ENCODE peak calls at places on chromosome 6, in ten cellular contexts. Q, A, V, M, X, S, Z, R, O and W are unnamed samples.

GRCh38 chr6:134398453-134398852 is 80.5 kb upstream of the SGK1 start:
- DNase-seq in Q (peak), A (peak), V (no peak), M (no peak), X (no peak), S (peak), Z (peak), R (peak), O (no peak), W (no peak)

GRCh38 chr6:55953384-55953783 is 78.0 kb upstream of the BMP5 start:
- DNase-seq in Q (no peak), A (peak), V (no peak), M (peak), X (no peak), S (peak), Z (peak), R (peak), O (no peak), W (peak)

GRCh38 chr6:33172307-33173227 is 19.7 kb downstream of the COL11A2 start:
- DNase-seq in Q (no peak), A (no peak), V (no peak), M (peak), X (peak), S (no peak), Z (peak), R (peak), O (no peak), W (peak)

GRCh38 chr6:125974214-125974866 is 12.0 kb upstream of the TRMT11 start:
- DNase-seq in Q (no peak), A (peak), V (no peak), M (peak), X (no peak), S (peak), Z (peak), R (peak), O (no peak), W (peak)

GRCh38 chr6:5173862-5174643 is 86.7 kb downstream of the LYRM4 start:
- DNase-seq in Q (peak), A (no peak), V (peak), M (peak), X (no peak), S (peak), Z (no peak), R (no peak), O (no peak), W (no peak)

GRCh38 chr6:97656236-97656635 is 373.2 kb upstream of the MMS22L start:
- DNase-seq in Q (no peak), A (no peak), V (no peak), M (no peak), X (peak), S (no peak), Z (no peak), R (no peak), O (no peak), W (no peak)

GRCh38 chr6:166361080-166361429 is 18.7 kb upstream of the SFT2D1 start:
- DNase-seq in Q (no peak), A (peak), V (no peak), M (peak), X (no peak), S (peak), Z (no peak), R (no peak), O (no peak), W (no peak)

GRCh38 chr6:47292027-47292426 is 17.7 kb downstream of the TNFRSF21 start:
- DNase-seq in Q (no peak), A (no peak), V (no peak), M (no peak), X (no peak), S (no peak), Z (no peak), R (no peak), O (no peak), W (no peak)

GRCh38 chr6:99364026-99364425 is 14.6 kb upstream of the FAXC start:
- DNase-seq in Q (no peak), A (no peak), V (no peak), M (no peak), X (no peak), S (no peak), Z (no peak), R (no peak), O (no peak), W (no peak)

GRCh38 chr6:169288591-169288990 is 34.9 kb upstream of the THBS2 start:
- DNase-seq in Q (no peak), A (peak), V (no peak), M (peak), X (no peak), S (no peak), Z (no peak), R (peak), O (no peak), W (peak)

GRCh38 chr6:113629940-113630339 is 227.2 kb upstream of the MARCKS start:
- DNase-seq in Q (no peak), A (no peak), V (no peak), M (no peak), X (no peak), S (no peak), Z (no peak), R (no peak), O (no peak), W (no peak)

GRCh38 chr6:29760328-29760727 is 37.1 kb downstream of the HLA-F start:
- DNase-seq in Q (no peak), A (no peak), V (no peak), M (no peak), X (peak), S (no peak), Z (no peak), R (no peak), O (no peak), W (no peak)

GRCh38 chr6:119148102-119148824 is 69.8 kb upstream of the FAM184A start:
- DNase-seq in Q (no peak), A (peak), V (no peak), M (peak), X (peak), S (peak), Z (peak), R (peak), O (peak), W (peak)

GRCh38 chr6:159682265-159682664 is 10.8 kb downstream of the SOD2 start:
- DNase-seq in Q (no peak), A (no peak), V (no peak), M (no peak), X (no peak), S (no peak), Z (no peak), R (no peak), O (no peak), W (peak)

GRCh38 chr6:147974376-147974775 is 368.3 kb upstream of the SASH1 start:
- DNase-seq in Q (no peak), A (peak), V (no peak), M (peak), X (no peak), S (no peak), Z (peak), R (peak), O (no peak), W (no peak)

GRCh38 chr6:148565321-148565926 is 181.4 kb upstream of the UST start:
- DNase-seq in Q (no peak), A (no peak), V (no peak), M (no peak), X (no peak), S (no peak), Z (no peak), R (no peak), O (no peak), W (peak)

GRCh38 chr6:128567029-128567428 is 46.6 kb upstream of the PTPRK start:
- DNase-seq in Q (no peak), A (peak), V (no peak), M (peak), X (no peak), S (no peak), Z (peak), R (peak), O (no peak), W (peak)

GRCh38 chr6:52595000-52595795 is 18.3 kb upstream of the TRAM2 start:
- DNase-seq in Q (no peak), A (peak), V (no peak), M (peak), X (peak), S (peak), Z (peak), R (peak), O (no peak), W (peak)

GRCh38 chr6:18247002-18247401 is 17.3 kb downstream of the DEK start:
- DNase-seq in Q (no peak), A (no peak), V (no peak), M (no peak), X (no peak), S (no peak), Z (no peak), R (no peak), O (no peak), W (no peak)

GRCh38 chr6:157059781-157060180 is 263.5 kb downstream of the TMEM242 start:
- DNase-seq in Q (no peak), A (no peak), V (no peak), M (no peak), X (no peak), S (no peak), Z (no peak), R (no peak), O (no peak), W (peak)

GRCh38 chr6:75611702-75612375 is 10.2 kb downstream of the SENP6 start:
- DNase-seq in Q (peak), A (no peak), V (no peak), M (no peak), X (no peak), S (peak), Z (no peak), R (no peak), O (no peak), W (peak)

GRCh38 chr6:145731432-145731831 is 3.9 kb downstream of the EPM2A start:
- DNase-seq in Q (no peak), A (no peak), V (no peak), M (peak), X (no peak), S (peak), Z (no peak), R (peak), O (no peak), W (no peak)

GRCh38 chr6:84568971-84569370 is 195.4 kb downstream of the TBX18 start:
- DNase-seq in Q (no peak), A (peak), V (no peak), M (peak), X (no peak), S (no peak), Z (peak), R (peak), O (no peak), W (peak)

GRCh38 chr6:11358904-11359840 is 126.7 kb upstream of the NEDD9 start:
- DNase-seq in Q (no peak), A (no peak), V (no peak), M (peak), X (no peak), S (no peak), Z (no peak), R (no peak), O (no peak), W (peak)

GRCh38 chr6:27720607-27721580 is 191.3 kb downstream of the OR2B2 start:
- DNase-seq in Q (no peak), A (peak), V (no peak), M (peak), X (no peak), S (no peak), Z (peak), R (peak), O (no peak), W (peak)

GRCh38 chr6:17519120-17519519 is 81.0 kb upstream of the FAM8A1 start:
- DNase-seq in Q (no peak), A (no peak), V (no peak), M (peak), X (no peak), S (no peak), Z (no peak), R (peak), O (no peak), W (peak)

GRCh38 chr6:20693466-20694063 is 159.3 kb downstream of the CDKAL1 start:
- DNase-seq in Q (no peak), A (peak), V (no peak), M (peak), X (no peak), S (peak), Z (peak), R (peak), O (no peak), W (peak)

GRCh38 chr6:129749749-129750120 is 39.8 kb upstream of the ARHGAP18 start:
- DNase-seq in Q (no peak), A (peak), V (no peak), M (peak), X (no peak), S (peak), Z (peak), R (peak), O (no peak), W (peak)

GRCh38 chr6:112330071-112330876 is 16.9 kb upstream of the RFPL4B start:
- DNase-seq in Q (no peak), A (peak), V (no peak), M (peak), X (no peak), S (no peak), Z (peak), R (peak), O (no peak), W (peak)

GRCh38 chr6:158278015-158278414 is 34.2 kb upstream of the TULP4 start:
- DNase-seq in Q (no peak), A (no peak), V (no peak), M (no peak), X (no peak), S (no peak), Z (no peak), R (no peak), O (no peak), W (no peak)

GRCh38 chr6:35181313-35181932 is 32.3 kb upstream of the SCUBE3 start:
- DNase-seq in Q (no peak), A (peak), V (no peak), M (peak), X (no peak), S (no peak), Z (peak), R (peak), O (no peak), W (peak)